ENCODE peak calls at places on chromosomes 1 and 21, in four cellular contexts. L is stimulated activated CD4-positive, alpha-beta T cell treated with anti-CD3 and anti-CD28 coated beads, Interleukin-12 subunit alpha, Interleukin-12 subunit beta, amount 100 ng/mL, for 48 hours; C is T-helper 17 cell; A is AG04450. W is an unnamed sample.

GRCh38 chr21:41928621-41929220 is 25.1 kb downstream of the C2CD2 start:
- DNase-seq in L (no peak), C (no peak), A (no peak), W (no peak)

GRCh38 chr1:180343931-180344406 is 113.9 kb downstream of the LHX4 start:
- DNase-seq in L (no peak), C (no peak), A (no peak), W (no peak)

GRCh38 chr1:117189726-117190125 is 21.0 kb downstream of the VTCN1 start:
- DNase-seq in L (no peak), C (no peak), A (no peak), W (no peak)

GRCh38 chr21:31667141-31667540 is 7.6 kb downstream of the SOD1 start:
- DNase-seq in L (no peak), C (no peak), A (no peak), W (no peak)

GRCh38 chr1:31897534-31898100 is 40.6 kb downstream of the PTP4A2 start:
- DNase-seq in L (no peak), C (no peak), A (no peak), W (no peak)

GRCh38 chr1:153032677-153033308 is 1.8 kb downstream of the SPRR1B start:
- DNase-seq in L (no peak), C (no peak), A (no peak), W (no peak)

GRCh38 chr1:115727706-115728249 is 40.7 kb downstream of the CASQ2 start:
- DNase-seq in L (no peak), C (no peak), A (peak; percentile 66), W (peak; percentile 65)

GRCh38 chr1:178488393-178488792 is 8.4 kb downstream of the CLEC20A start:
- DNase-seq in L (no peak), C (no peak), A (no peak), W (no peak)

GRCh38 chr1:113990541-113990940 is 11.3 kb downstream of the OLFML3 start:
- DNase-seq in L (no peak), C (no peak), A (no peak), W (no peak)

GRCh38 chr21:38126677-38127271 is 130.0 kb upstream of the KCNJ15 start:
- DNase-seq in L (peak; percentile 32), C (no peak), A (no peak), W (peak; percentile 68)

GRCh38 chr1:157097692-157098091 is 1.9 kb downstream of the ETV3L start:
- DNase-seq in L (no peak), C (no peak), A (no peak), W (no peak)

GRCh38 chr1:144101397-144102050 is 129.7 kb upstream of the FAM72C start:
- DNase-seq in L (no peak), C (peak; percentile 15), A (no peak), W (peak; percentile 36)

GRCh38 chr1:43879414-43879813 is 54.2 kb upstream of the ARTN start:
- DNase-seq in L (no peak), C (no peak), A (no peak), W (no peak)

GRCh38 chr1:237570530-237570929 is 320.2 kb downstream of the ZP4 start:
- DNase-seq in L (no peak), C (no peak), A (no peak), W (no peak)

GRCh38 chr1:162538815-162539431 is 22.6 kb upstream of the UAP1 start:
- DNase-seq in L (no peak), C (no peak), A (peak; percentile 75), W (no peak)

GRCh38 chr1:3856923-3857790 is at the start of the genes CEP104 and DFFB:
- DNase-seq in L (peak; percentile 94), C (peak; percentile 94), A (peak; percentile 33), W (peak; percentile 94)

GRCh38 chr1:64337476-64337875 is 132.5 kb upstream of the CACHD1 start:
- DNase-seq in L (no peak), C (no peak), A (no peak), W (no peak)

GRCh38 chr1:160206421-160207117 is 1.4 kb downstream of the PEA15 start:
- DNase-seq in L (no peak), C (no peak), A (peak; percentile 70), W (no peak)

GRCh38 chr1:183288583-183288982 is 102.5 kb downstream of the LAMC2 start:
- DNase-seq in L (no peak), C (no peak), A (no peak), W (no peak)

GRCh38 chr1:40648928-40649591 is 16.4 kb downstream of the RIMS3 start:
- DNase-seq in L (no peak), C (no peak), A (no peak), W (no peak)

GRCh38 chr1:46180082-46180616 is 3.9 kb upstream of the P3R3URF start:
- DNase-seq in L (no peak), C (no peak), A (no peak), W (peak; percentile 65)

GRCh38 chr1:224434447-224435317 is at the start of gene WDR26:
- DNase-seq in L (peak; percentile 69), C (peak; percentile 71), A (no peak), W (peak; percentile 77)

GRCh38 chr1:153231363-153231762 is 14.0 kb downstream of the PRR9 start:
- DNase-seq in L (no peak), C (no peak), A (no peak), W (no peak)

GRCh38 chr1:201228011-201228983 is 37.7 kb downstream of the IGFN1 start:
- DNase-seq in L (no peak), C (no peak), A (no peak), W (peak; percentile 23)